ENCODE peak calls at places on chromosomes 11 and 22, in four cellular contexts. J is germinal center, G is fibroblast of pulmonary artery, U is NCI-H510A. K is an unnamed sample.

GRCh38 chr11:111081021-111081511 is 164.5 kb upstream of the POU2AF2 start:
- DNase-seq in J (no peak), G (no peak), U (no peak), K (no peak)

GRCh38 chr11:127619946-127620345 is 619.4 kb upstream of the KIRREL3 start:
- DNase-seq in J (no peak), G (no peak), U (no peak), K (no peak)

GRCh38 chr11:2089536-2090165 is 49.5 kb downstream of the IGF2 start:
- DNase-seq in J (peak; percentile 54), G (peak; percentile 25), U (no peak), K (peak; percentile 95)

GRCh38 chr22:19325296-19325950 is 33.9 kb upstream of the CLTCL1 start:
- DNase-seq in J (no peak), G (peak; percentile 43), U (no peak), K (no peak)

GRCh38 chr22:21102659-21103267 is 57.0 kb downstream of the LRRC74B start:
- DNase-seq in J (peak; percentile 81), G (peak; percentile 59), U (peak; percentile 42), K (peak; percentile 89)

GRCh38 chr22:39926175-39927152 is 25.6 kb downstream of the GRAP2 start:
- DNase-seq in J (no peak), G (no peak), U (no peak), K (no peak)

GRCh38 chr11:19756675-19757475 is 44.2 kb downstream of the NAV2 start:
- DNase-seq in J (no peak), G (peak; percentile 23), U (no peak), K (no peak)

GRCh38 chr11:28383471-28383870 is 275.3 kb downstream of the METTL15 start:
- DNase-seq in J (no peak), G (no peak), U (no peak), K (no peak)

GRCh38 chr11:110777765-110778164 is 65.5 kb upstream of the ARHGAP20 start:
- DNase-seq in J (no peak), G (peak; percentile 57), U (no peak), K (no peak)

GRCh38 chr22:17102297-17102667 is 17.5 kb downstream of the IL17RA start:
- DNase-seq in J (no peak), G (peak; percentile 36), U (no peak), K (no peak)

GRCh38 chr11:46222485-46223251 is 54.8 kb upstream of the CREB3L1 start:
- DNase-seq in J (no peak), G (no peak), U (no peak), K (no peak)

GRCh38 chr11:66857234-66857926 is 516 bp downstream of the LRFN4 start:
- DNase-seq in J (no peak), G (no peak), U (no peak), K (no peak)

GRCh38 chr11:47347134-47347533 is 5.4 kb downstream of the MYBPC3 start:
- DNase-seq in J (no peak), G (no peak), U (no peak), K (no peak)

GRCh38 chr11:94821439-94821838 is 53.3 kb downstream of the AMOTL1 start:
- DNase-seq in J (no peak), G (no peak), U (no peak), K (no peak)

GRCh38 chr11:15158351-15159015 is 43.8 kb downstream of the INSC start:
- DNase-seq in J (no peak), G (peak; percentile 59), U (no peak), K (no peak)

GRCh38 chr11:41921991-41922390 is 462.5 kb upstream of the LRRC4C start:
- DNase-seq in J (no peak), G (no peak), U (no peak), K (no peak)

GRCh38 chr11:43996318-43996717 is 51.5 kb upstream of the ACCSL start:
- DNase-seq in J (no peak), G (no peak), U (no peak), K (no peak)

GRCh38 chr11:133697161-133697560 is 148.2 kb downstream of the SPATA19 start:
- DNase-seq in J (no peak), G (no peak), U (no peak), K (no peak)

GRCh38 chr22:23856721-23857605 is 712 bp upstream of the SLC2A11 start:
- DNase-seq in J (no peak), G (peak; percentile 41), U (no peak), K (peak; percentile 48)

GRCh38 chr22:28799125-28799833 is 1.1 kb downstream of the XBP1 start:
- DNase-seq in J (peak; percentile 25), G (peak; percentile 96), U (no peak), K (peak; percentile 61)

GRCh38 chr11:3107608-3108182 is 50.5 kb upstream of the CARS1 start:
- DNase-seq in J (no peak), G (no peak), U (no peak), K (no peak)

GRCh38 chr11:17471501-17471900 is 5.1 kb downstream of the ABCC8 start:
- DNase-seq in J (no peak), G (no peak), U (no peak), K (no peak)

GRCh38 chr11:133892584-133893380 is 47.5 kb upstream of the SPATA19 start:
- DNase-seq in J (no peak), G (no peak), U (no peak), K (no peak)

GRCh38 chr11:1233351-1234053 is 10.6 kb downstream of the MUC5B start:
- DNase-seq in J (no peak), G (no peak), U (no peak), K (no peak)

GRCh38 chr11:114159320-114159719 is 99.8 kb downstream of the ZBTB16 start:
- DNase-seq in J (no peak), G (no peak), U (no peak), K (peak; percentile 12)

GRCh38 chr11:64165482-64165841 is 451 bp downstream of the MACROD1 start:
- DNase-seq in J (no peak), G (no peak), U (no peak), K (peak; percentile 35)

GRCh38 chr11:132296946-132297610 is 926.7 kb downstream of the NTM start:
- DNase-seq in J (no peak), G (no peak), U (no peak), K (no peak)

GRCh38 chr11:120513436-120514315 is 2.1 kb downstream of the GRIK4 start:
- DNase-seq in J (no peak), G (no peak), U (no peak), K (no peak)

GRCh38 chr22:43901976-43902643 is 10.3 kb upstream of the PNPLA5 start:
- DNase-seq in J (no peak), G (peak; percentile 64), U (no peak), K (no peak)

GRCh38 chr11:128164090-128164741 is 423.1 kb downstream of the ETS1 start:
- DNase-seq in J (no peak), G (no peak), U (no peak), K (no peak)

K was measured in NAMALWA.